ENCODE peak calls at places on chromosomes 12 and 14, in four cellular contexts. One of them, this sample, is unnamed.

GRCh38 chr14:44897844-44898151 is 63.9 kb downstream of the KLHL28 start:
- DNase-seq in K562: no peak
- DNase-seq in GM12878: no peak
- DNase-seq in HepG2: no peak
- DNase-seq in this sample: peak

GRCh38 chr12:75960086-75960910 is 71.3 kb downstream of the PHLDA1 start:
- DNase-seq in K562: no peak
- DNase-seq in GM12878: no peak
- DNase-seq in HepG2: peak
- DNase-seq in this sample: no peak

GRCh38 chr14:34571771-34572170 is 32.3 kb upstream of the EAPP start:
- DNase-seq in K562: no peak
- DNase-seq in GM12878: no peak
- DNase-seq in HepG2: no peak
- DNase-seq in this sample: no peak

GRCh38 chr12:31796270-31796951 is 67.6 kb upstream of the AMN1 start:
- DNase-seq in K562: no peak
- DNase-seq in GM12878: no peak
- DNase-seq in HepG2: no peak
- DNase-seq in this sample: no peak

GRCh38 chr12:80624986-80625530 is 82.4 kb upstream of the MYF6 start:
- DNase-seq in K562: no peak
- DNase-seq in GM12878: no peak
- DNase-seq in HepG2: no peak
- DNase-seq in this sample: no peak

GRCh38 chr14:97401714-97402113 is 604.5 kb downstream of the VRK1 start:
- DNase-seq in K562: no peak
- DNase-seq in GM12878: no peak
- DNase-seq in HepG2: no peak
- DNase-seq in this sample: no peak

GRCh38 chr12:78746001-78746400 is 118.6 kb upstream of the SYT1 start:
- DNase-seq in K562: no peak
- DNase-seq in GM12878: no peak
- DNase-seq in HepG2: no peak
- DNase-seq in this sample: no peak

GRCh38 chr14:75470238-75470797 is 42.5 kb downstream of the JDP2 start:
- DNase-seq in K562: no peak
- DNase-seq in GM12878: no peak
- DNase-seq in HepG2: no peak
- DNase-seq in this sample: no peak

GRCh38 chr12:88409257-88409656 is 171.0 kb downstream of the KITLG start:
- DNase-seq in K562: no peak
- DNase-seq in GM12878: no peak
- DNase-seq in HepG2: no peak
- DNase-seq in this sample: no peak

GRCh38 chr12:132514838-132515237 is 24.9 kb downstream of the FBRSL1 start:
- DNase-seq in K562: no peak
- DNase-seq in GM12878: no peak
- DNase-seq in HepG2: no peak
- DNase-seq in this sample: no peak

GRCh38 chr12:109218996-109219395 is 90.1 kb downstream of the FOXN4 start:
- DNase-seq in K562: no peak
- DNase-seq in GM12878: no peak
- DNase-seq in HepG2: no peak
- DNase-seq in this sample: no peak

GRCh38 chr12:52296572-52297215 is 5.4 kb upstream of the KRT81 start:
- DNase-seq in K562: no peak
- DNase-seq in GM12878: no peak
- DNase-seq in HepG2: no peak
- DNase-seq in this sample: no peak

GRCh38 chr12:124563809-124564208 is 3.6 kb downstream of the NCOR2 start:
- DNase-seq in K562: no peak
- DNase-seq in GM12878: no peak
- DNase-seq in HepG2: no peak
- DNase-seq in this sample: no peak

GRCh38 chr14:92558319-92558718 is 44.7 kb downstream of the RIN3 start:
- DNase-seq in K562: no peak
- DNase-seq in GM12878: no peak
- DNase-seq in HepG2: no peak
- DNase-seq in this sample: no peak

GRCh38 chr12:57158186-57158585 is 10.8 kb upstream of the LRP1-AS start:
- DNase-seq in K562: no peak
- DNase-seq in GM12878: no peak
- DNase-seq in HepG2: no peak
- DNase-seq in this sample: no peak

GRCh38 chr12:57158665-57159064 is 11.2 kb upstream of the LRP1-AS start:
- DNase-seq in K562: no peak
- DNase-seq in GM12878: no peak
- DNase-seq in HepG2: no peak
- DNase-seq in this sample: no peak

GRCh38 chr12:57157588-57158173 is 10.3 kb upstream of the LRP1-AS start:
- DNase-seq in K562: no peak
- DNase-seq in GM12878: no peak
- DNase-seq in HepG2: no peak
- DNase-seq in this sample: no peak

GRCh38 chr12:57154804-57155434 is 7.5 kb upstream of the LRP1-AS start:
- DNase-seq in K562: no peak
- DNase-seq in GM12878: no peak
- DNase-seq in HepG2: peak
- DNase-seq in this sample: no peak

DNA sequence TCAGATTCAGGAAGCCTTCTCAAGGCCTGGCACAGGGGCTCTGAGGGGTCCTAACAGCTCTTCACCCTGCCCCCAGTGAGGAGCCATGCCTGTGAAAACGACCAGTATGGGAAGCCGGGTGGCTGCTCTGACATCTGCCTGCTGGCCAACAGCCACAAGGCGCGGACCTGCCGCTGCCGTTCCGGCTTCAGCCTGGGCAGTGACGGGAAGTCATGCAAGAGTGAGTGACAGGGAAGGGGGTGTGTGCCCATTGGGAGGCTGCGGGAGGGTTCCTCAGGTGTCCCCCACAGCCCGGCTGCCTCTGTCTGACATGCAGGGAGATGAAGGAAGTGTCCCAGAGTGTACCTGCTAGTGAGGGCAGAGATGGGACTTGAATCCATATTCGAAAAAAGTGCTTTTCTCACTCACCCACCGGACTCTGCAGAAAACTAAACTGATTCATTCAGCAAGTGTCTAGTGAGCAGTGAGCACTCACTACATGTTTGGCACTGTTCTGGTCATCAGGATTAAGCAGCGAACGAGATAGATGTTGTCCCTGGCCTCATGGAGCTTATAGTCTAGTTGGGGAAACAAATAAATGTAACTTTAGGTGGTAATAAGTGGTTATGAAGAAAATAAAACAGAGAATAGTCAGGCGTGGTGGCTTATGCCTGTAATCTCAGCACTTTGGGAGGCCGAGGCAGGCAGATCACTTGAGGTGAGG is 9.4 kb upstream of the LRP1-AS start:
- DNase-seq in K562: no peak
- DNase-seq in GM12878: no peak
- DNase-seq in HepG2: no peak
- DNase-seq in this sample: no peak
- TF ChIP-seq ZBTB33 in K562: peak
- TF ChIP-seq ZBTB33 in GM12878: no peak
- TF ChIP-seq ZBTB33 in HepG2: no peak
- TF ChIP-seq ZBTB33 in this sample: no peak

DNA sequence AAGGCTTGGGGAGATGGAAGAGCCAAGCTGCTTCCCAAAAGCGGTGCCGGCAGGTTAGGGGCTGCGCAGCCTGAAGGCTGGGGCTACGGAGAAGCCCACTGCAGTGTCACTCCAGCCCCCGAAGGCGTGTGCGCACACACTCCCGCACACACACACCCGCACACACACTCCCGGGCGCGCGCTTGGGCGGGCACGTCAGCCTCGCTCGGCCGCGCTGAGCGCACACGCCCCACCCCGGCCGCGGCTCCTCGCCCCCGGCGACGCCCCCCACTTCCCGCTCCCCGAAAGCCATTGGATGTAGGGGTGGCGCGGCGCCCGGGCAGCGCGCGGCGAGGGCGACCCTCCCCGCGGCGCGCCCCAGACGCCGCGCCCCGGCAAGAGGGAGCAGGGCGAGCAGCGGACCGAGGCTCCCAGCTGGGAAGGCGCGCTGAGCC is at the start of gene KCNK10:
- DNase-seq in K562: no peak
- DNase-seq in GM12878: no peak
- DNase-seq in HepG2: no peak
- DNase-seq in this sample: no peak
- TF ChIP-seq EZH2 in K562: no peak
- TF ChIP-seq EZH2 in GM12878: no peak
- TF ChIP-seq EZH2 in HepG2: no peak
- TF ChIP-seq EZH2 in this sample: no peak

GRCh38 chr14:37625597-37626595 is 30.5 kb downstream of the TTC6 start:
- DNase-seq in K562: no peak
- DNase-seq in GM12878: no peak
- DNase-seq in HepG2: peak
- DNase-seq in this sample: no peak

GRCh38 chr14:37622231-37622923 is 26.9 kb downstream of the TTC6 start:
- DNase-seq in K562: no peak
- DNase-seq in GM12878: no peak
- DNase-seq in HepG2: no peak
- DNase-seq in this sample: no peak

GRCh38 chr14:37623971-37624370 is 28.5 kb downstream of the TTC6 start:
- DNase-seq in K562: no peak
- DNase-seq in GM12878: no peak
- DNase-seq in HepG2: no peak
- DNase-seq in this sample: no peak

GRCh38 chr14:37620856-37621255 is 25.4 kb downstream of the TTC6 start:
- DNase-seq in K562: no peak
- DNase-seq in GM12878: no peak
- DNase-seq in HepG2: no peak
- DNase-seq in this sample: no peak

GRCh38 chr14:37623552-37623951 is 28.1 kb downstream of the TTC6 start:
- DNase-seq in K562: no peak
- DNase-seq in GM12878: no peak
- DNase-seq in HepG2: no peak
- DNase-seq in this sample: peak
- TF ChIP-seq ZBTB33 in K562: no peak
- TF ChIP-seq ZBTB33 in GM12878: no peak
- TF ChIP-seq ZBTB33 in HepG2: no peak
- TF ChIP-seq ZBTB33 in this sample: no peak

GRCh38 chr12:113057565-113058485 is 1.3 kb downstream of the DTX1 start:
- DNase-seq in K562: no peak
- DNase-seq in GM12878: no peak
- DNase-seq in HepG2: no peak
- DNase-seq in this sample: no peak
- TF ChIP-seq EZH2 in K562: no peak
- TF ChIP-seq EZH2 in GM12878: no peak
- TF ChIP-seq EZH2 in HepG2: no peak
- TF ChIP-seq EZH2 in this sample: no peak

GRCh38 chr14:95407342-95407741 is 87.6 kb upstream of the CLMN start:
- DNase-seq in K562: no peak
- DNase-seq in GM12878: no peak
- DNase-seq in HepG2: no peak
- DNase-seq in this sample: no peak

GRCh38 chr14:95409472-95410307 is 90.0 kb upstream of the CLMN start:
- DNase-seq in K562: no peak
- DNase-seq in GM12878: no peak
- DNase-seq in HepG2: no peak
- DNase-seq in this sample: no peak

GRCh38 chr14:95408731-95409471 is 89.2 kb upstream of the CLMN start:
- DNase-seq in K562: no peak
- DNase-seq in GM12878: no peak
- DNase-seq in HepG2: no peak
- DNase-seq in this sample: no peak

GRCh38 chr14:95410838-95411237 is 91.1 kb upstream of the CLMN start:
- DNase-seq in K562: no peak
- DNase-seq in GM12878: no peak
- DNase-seq in HepG2: no peak
- DNase-seq in this sample: no peak

DNA sequence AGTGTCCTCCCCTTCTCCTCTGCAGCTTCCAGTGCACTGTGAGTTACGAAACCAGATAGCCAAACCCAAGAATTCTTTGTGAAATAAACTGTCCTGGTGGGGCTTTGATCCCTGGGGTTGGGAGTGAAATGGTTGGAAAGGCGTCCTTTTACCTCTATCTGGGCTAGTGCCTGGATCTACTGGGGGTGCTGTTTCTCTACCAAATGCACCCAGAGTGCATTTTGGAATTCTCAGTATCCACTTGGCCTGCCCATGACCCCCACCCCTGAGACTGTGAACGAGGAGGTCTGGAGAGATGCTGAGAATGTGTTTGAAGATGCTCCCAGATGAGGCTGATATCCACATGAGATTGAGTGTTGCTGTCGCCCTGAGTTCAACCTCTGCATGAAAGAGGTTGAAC is 87.0 kb upstream of the CLMN start:
- DNase-seq in K562: no peak
- DNase-seq in GM12878: no peak
- DNase-seq in HepG2: no peak
- DNase-seq in this sample: no peak
- TF ChIP-seq ZBTB33 in K562: no peak
- TF ChIP-seq ZBTB33 in GM12878: no peak
- TF ChIP-seq ZBTB33 in HepG2: no peak
- TF ChIP-seq ZBTB33 in this sample: no peak

DNA sequence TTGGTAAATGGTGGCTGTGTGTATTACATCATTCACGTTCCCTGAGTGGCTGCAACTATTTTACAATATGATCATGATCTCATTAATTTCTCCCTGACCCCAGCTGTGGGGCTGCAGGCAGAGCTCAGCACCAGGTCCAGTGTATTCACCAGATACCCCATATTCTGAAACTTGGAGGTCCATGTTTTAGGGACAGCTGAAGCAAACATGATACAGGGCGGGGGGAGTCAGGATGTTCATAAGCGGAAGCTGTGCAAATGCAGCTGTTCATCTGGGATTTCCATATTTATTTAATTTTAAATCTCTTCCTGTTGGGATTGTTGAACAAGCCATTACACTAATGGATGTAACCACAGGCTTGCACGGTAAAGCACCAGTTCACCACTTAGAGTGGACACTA is 106.4 kb downstream of the CCDC60 start:
- DNase-seq in K562: no peak
- DNase-seq in GM12878: no peak
- DNase-seq in HepG2: no peak
- DNase-seq in this sample: no peak
- TF ChIP-seq EZH2 in K562: no peak
- TF ChIP-seq EZH2 in GM12878: no peak
- TF ChIP-seq EZH2 in HepG2: no peak
- TF ChIP-seq EZH2 in this sample: no peak

DNA sequence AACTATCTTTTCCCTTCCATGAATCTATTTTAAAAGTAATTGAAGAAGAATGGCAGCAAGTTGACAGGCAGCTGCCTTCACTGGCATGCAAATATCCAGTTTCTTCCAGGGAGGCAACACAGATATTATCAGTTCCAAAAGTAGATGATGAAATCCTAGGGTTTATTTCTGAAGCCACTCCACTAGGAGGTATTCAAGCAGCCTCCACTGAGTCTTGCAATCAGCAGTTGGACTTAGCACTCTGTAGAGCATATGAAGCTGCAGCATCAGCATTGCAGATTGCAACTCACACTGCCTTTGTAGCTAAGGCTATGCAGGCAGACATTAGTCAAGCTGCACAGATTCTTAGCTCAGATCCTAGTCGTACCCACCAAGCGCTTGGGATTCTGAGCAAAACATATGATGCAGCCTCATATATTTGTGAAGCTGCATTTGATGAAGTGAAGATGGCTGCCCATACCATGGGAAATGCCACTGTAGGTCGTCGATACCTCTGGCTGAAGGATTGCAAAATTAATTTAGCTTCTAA is 18.4 kb downstream of the TMPO start:
- DNase-seq in K562: no peak
- DNase-seq in GM12878: no peak
- DNase-seq in HepG2: peak
- DNase-seq in this sample: no peak
- TF ChIP-seq ZBTB33 in K562: no peak
- TF ChIP-seq ZBTB33 in GM12878: no peak
- TF ChIP-seq ZBTB33 in HepG2: no peak
- TF ChIP-seq ZBTB33 in this sample: no peak